ENCODE peak calls at places on chromosome 2, in eight cellular contexts. W, U, F, O, G, P, N and Y are unnamed samples.

GRCh38 chr2:159895258-159896209 is 97.5 kb upstream of the CD302 start:
- DNase-seq in G (no peak), W (no peak), N (no peak), F (no peak), P (no peak), O (no peak), U (no peak), Y (peak; percentile 23)

GRCh38 chr2:134783912-134784311 is 54.5 kb upstream of the ACMSD start:
- DNase-seq in U (no peak), N (no peak), G (no peak), W (no peak), O (no peak), F (no peak), P (no peak), Y (no peak)

GRCh38 chr2:5373200-5373599 is 319.0 kb upstream of the SOX11 start:
- DNase-seq in O (peak; percentile 75), N (no peak), G (no peak), P (no peak), U (no peak), W (no peak), F (no peak), Y (peak; percentile 38)

GRCh38 chr2:230885467-230886130 is 20.9 kb downstream of the ITM2C start:
- DNase-seq in F (no peak), U (no peak), P (no peak), W (peak; percentile 76), N (no peak), G (no peak), O (peak; percentile 62), Y (peak; percentile 77)

GRCh38 chr2:27154481-27154880 is 5.7 kb downstream of the TCF23 start:
- DNase-seq in N (no peak), P (no peak), G (no peak), O (no peak), F (no peak), W (no peak), U (peak; percentile 89), Y (no peak)

GRCh38 chr2:185069107-185069506 is 470.8 kb downstream of the ZNF804A start:
- DNase-seq in F (no peak), P (no peak), N (no peak), U (no peak), G (no peak), W (no peak), O (no peak), Y (no peak)

GRCh38 chr2:42795871-42796301 is 3.5 kb upstream of the HAAO start:
- DNase-seq in W (peak; percentile 49), O (no peak), N (no peak), G (no peak), F (no peak), P (no peak), U (no peak), Y (no peak)

GRCh38 chr2:232236200-232236599 is 142.4 kb upstream of the ALPP start:
- DNase-seq in N (no peak), G (no peak), O (no peak), W (no peak), F (no peak), U (no peak), P (no peak), Y (no peak)

GRCh38 chr2:127107622-127107999 is 657 bp upstream of the BIN1 start:
- DNase-seq in N (no peak), G (no peak), W (no peak), F (no peak), O (no peak), P (no peak), U (no peak), Y (no peak)

GRCh38 chr2:31232586-31232985 is 1.4 kb upstream of the EHD3 start:
- DNase-seq in W (no peak), U (no peak), G (no peak), O (no peak), P (no peak), F (no peak), N (no peak), Y (no peak)

GRCh38 chr2:218404351-218405145 is 4.9 kb downstream of the CTDSP1 start:
- DNase-seq in O (no peak), W (no peak), U (peak; percentile 53), G (no peak), N (no peak), F (no peak), P (no peak), Y (peak; percentile 46)

GRCh38 chr2:224884188-224884587 is 158.1 kb downstream of the DOCK10 start:
- DNase-seq in P (no peak), N (no peak), O (no peak), W (no peak), U (no peak), F (no peak), G (no peak), Y (no peak)

GRCh38 chr2:211867845-211868361 is 670.7 kb downstream of the ERBB4 start:
- DNase-seq in G (no peak), O (no peak), W (no peak), N (no peak), F (no peak), P (no peak), U (no peak), Y (no peak)

GRCh38 chr2:224122542-224122941 is 83.5 kb upstream of the SERPINE2 start:
- DNase-seq in P (no peak), O (no peak), F (no peak), W (no peak), G (no peak), U (no peak), N (no peak), Y (no peak)

GRCh38 chr2:44692821-44693220 is 248.7 kb upstream of the SIX3 start:
- DNase-seq in W (no peak), G (no peak), O (no peak), N (no peak), P (no peak), U (no peak), F (no peak), Y (no peak)

GRCh38 chr2:76610451-76610850 is 899.7 kb upstream of the GCFC2 start:
- DNase-seq in O (no peak), W (no peak), F (no peak), P (no peak), G (no peak), N (no peak), U (no peak), Y (no peak)

GRCh38 chr2:218129756-218130155 is 3.9 kb downstream of the CXCR2 start:
- DNase-seq in N (no peak), P (no peak), O (no peak), U (no peak), F (no peak), W (no peak), G (no peak), Y (peak; percentile 28)

GRCh38 chr2:220043155-220043992 is 415.9 kb downstream of the SLC4A3 start:
- DNase-seq in P (no peak), N (no peak), W (no peak), O (no peak), F (no peak), U (no peak), G (no peak), Y (no peak)

GRCh38 chr2:174059178-174059874 is 94.2 kb upstream of the SP3 start:
- DNase-seq in P (no peak), N (no peak), W (no peak), F (no peak), G (no peak), O (no peak), U (no peak), Y (no peak)

GRCh38 chr2:47127862-47128543 is 27.1 kb downstream of the STPG4 start:
- DNase-seq in U (no peak), P (no peak), W (no peak), G (no peak), N (no peak), F (no peak), O (peak; percentile 36), Y (no peak)
- TF ChIP-seq CTCF in U (no peak), P (no peak), W (no peak), G (no peak), N (no peak), F (no peak), O (peak; percentile 24), Y (no peak)

DNA sequence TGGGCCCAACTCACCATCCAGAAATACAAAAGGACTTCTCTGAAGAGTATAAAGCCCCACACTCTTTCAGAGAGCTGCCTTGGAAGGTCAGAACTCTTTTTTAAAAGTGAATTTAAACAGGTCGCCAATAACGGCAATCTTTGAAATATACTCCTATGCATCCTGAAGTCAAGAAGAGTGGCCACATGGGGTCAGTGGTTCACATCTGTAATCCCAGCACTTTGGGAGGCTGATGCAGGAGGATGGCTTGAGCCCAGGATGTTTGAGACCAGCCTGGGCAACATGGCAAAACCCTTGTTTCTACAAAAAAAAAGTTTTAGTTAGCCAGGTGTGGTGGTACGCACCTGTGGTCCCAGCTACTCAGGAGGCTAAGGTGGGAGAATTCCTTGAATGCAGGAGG is 68.1 kb upstream of the FZD7 start:
- DNase-seq in P (no peak), O (no peak), F (no peak), N (no peak), W (no peak), U (no peak), G (no peak), Y (no peak)
- TF ChIP-seq CTCF in P (peak; percentile 8), O (peak; percentile 54), F (no peak), N (no peak), W (no peak), U (no peak), G (no peak), Y (peak; percentile 19)

GRCh38 chr2:58052978-58053377 is 6.4 kb downstream of the VRK2 start:
- DNase-seq in P (no peak), F (no peak), U (no peak), O (no peak), G (no peak), N (no peak), W (no peak), Y (no peak)
- TF ChIP-seq CTCF in P (no peak), F (no peak), U (no peak), O (no peak), G (no peak), N (no peak), W (no peak), Y (no peak)

GRCh38 chr2:199862779-199863178 is 11.8 kb upstream of the FTCDNL1 start:
- DNase-seq in W (no peak), O (no peak), P (no peak), U (no peak), N (no peak), G (no peak), F (no peak), Y (no peak)

GRCh38 chr2:199865905-199866304 is 14.9 kb upstream of the FTCDNL1 start:
- DNase-seq in P (no peak), G (no peak), O (no peak), F (no peak), W (no peak), N (no peak), U (no peak), Y (no peak)

GRCh38 chr2:199855812-199856211 is 4.8 kb upstream of the FTCDNL1 start:
- DNase-seq in O (no peak), N (no peak), G (no peak), W (no peak), U (no peak), F (no peak), P (no peak), Y (no peak)

DNA sequence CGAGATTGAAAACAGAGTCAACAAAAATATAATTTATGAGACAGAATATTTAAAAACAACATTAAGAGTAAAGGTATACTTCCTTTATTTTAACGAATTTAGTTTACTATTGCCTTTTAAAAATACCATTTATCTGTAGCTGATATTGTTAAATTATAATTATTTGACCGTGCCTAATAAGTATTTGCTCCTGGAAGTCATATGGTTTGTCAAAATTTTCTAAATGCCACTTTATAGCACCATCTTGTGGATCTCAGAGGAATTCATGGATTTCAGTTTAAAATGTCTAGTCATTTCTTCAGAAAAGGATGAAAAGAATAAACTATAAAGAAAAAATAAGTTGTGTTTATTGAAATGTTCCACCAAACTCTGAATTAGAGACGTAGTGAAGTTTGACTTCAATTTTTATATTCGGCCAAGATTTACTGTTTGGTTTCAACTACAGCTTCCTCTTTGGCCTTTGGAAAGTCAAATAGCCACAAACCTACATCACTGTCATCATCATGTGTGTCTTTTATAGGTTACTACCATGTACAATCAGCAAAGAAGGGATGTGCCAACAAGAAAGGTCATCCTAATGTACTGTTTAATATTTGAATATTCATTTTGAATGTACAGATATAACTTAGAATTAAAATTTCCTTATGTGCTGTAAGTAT is 10.3 kb upstream of the FTCDNL1 start:
- DNase-seq in O (no peak), N (no peak), U (no peak), W (no peak), G (no peak), P (no peak), F (no peak), Y (peak; percentile 14)
- TF ChIP-seq CTCF in O (peak; percentile 78), N (peak; percentile 13), U (peak; percentile 29), W (peak; percentile 60), G (peak; percentile 52), P (peak; percentile 55), F (peak; percentile 44), Y (peak; percentile 71)